ENCODE peak calls at places on chromosomes 2 and 18, in four cellular contexts. One of them, this sample, is unnamed.

GRCh38 chr2:164073053-164073757 is 337.4 kb upstream of the FIGN start:
- DNase-seq in H1: no peak
- DNase-seq in K562: no peak
- DNase-seq in WTC11: no peak
- DNase-seq in this sample: peak; percentile 51

GRCh38 chr2:11581129-11581796 is 47.4 kb downstream of the GREB1 start:
- DNase-seq in WTC11: no peak
- DNase-seq in K562: no peak
- DNase-seq in H1: no peak
- DNase-seq in this sample: no peak

GRCh38 chr2:1162768-1163584 is 212.3 kb downstream of the SNTG2 start:
- DNase-seq in K562: no peak
- DNase-seq in H1: no peak
- DNase-seq in WTC11: no peak
- DNase-seq in this sample: no peak

GRCh38 chr2:203809991-203810510 is 57.5 kb upstream of the CTLA4 start:
- DNase-seq in WTC11: no peak
- DNase-seq in K562: no peak
- DNase-seq in H1: no peak
- DNase-seq in this sample: no peak

GRCh38 chr2:83817511-83817910 is 641.6 kb downstream of the SUCLG1 start:
- DNase-seq in H1: no peak
- DNase-seq in WTC11: no peak
- DNase-seq in K562: no peak
- DNase-seq in this sample: no peak

GRCh38 chr2:27741673-27742072 is 29.8 kb upstream of the MRPL33 start:
- DNase-seq in WTC11: no peak
- DNase-seq in K562: no peak
- DNase-seq in H1: no peak
- DNase-seq in this sample: no peak

GRCh38 chr2:60555794-60556161 is 2.3 kb upstream of the BCL11A start:
- DNase-seq in H1: no peak
- DNase-seq in WTC11: no peak
- DNase-seq in K562: no peak
- DNase-seq in this sample: no peak

GRCh38 chr2:188631037-188631794 is 339.5 kb downstream of the GULP1 start:
- DNase-seq in WTC11: no peak
- DNase-seq in K562: no peak
- DNase-seq in H1: no peak
- DNase-seq in this sample: no peak

GRCh38 chr2:109326306-109326705 is 197.3 kb downstream of the SH3RF3 start:
- DNase-seq in WTC11: no peak
- DNase-seq in K562: no peak
- DNase-seq in H1: no peak
- DNase-seq in this sample: no peak

GRCh38 chr2:31379747-31380146 is 34.8 kb downstream of the XDH start:
- DNase-seq in K562: no peak
- DNase-seq in H1: no peak
- DNase-seq in WTC11: no peak
- DNase-seq in this sample: no peak

GRCh38 chr2:106963893-106964292 is 77.9 kb upstream of the ST6GAL2 start:
- DNase-seq in H1: no peak
- DNase-seq in K562: no peak
- DNase-seq in WTC11: no peak
- DNase-seq in this sample: no peak

GRCh38 chr18:46916551-46917107 is 678 bp downstream of the PIAS2 start:
- DNase-seq in H1: no peak
- DNase-seq in WTC11: no peak
- DNase-seq in K562: no peak
- DNase-seq in this sample: peak; percentile 34

GRCh38 chr18:46401486-46402115 is 255.4 kb downstream of the LOXHD1 start:
- DNase-seq in K562: no peak
- DNase-seq in WTC11: no peak
- DNase-seq in H1: no peak
- DNase-seq in this sample: no peak

GRCh38 chr2:105409717-105410116 is 10.9 kb upstream of the FHL2 start:
- DNase-seq in K562: no peak
- DNase-seq in WTC11: no peak
- DNase-seq in H1: no peak
- DNase-seq in this sample: no peak

GRCh38 chr18:7626922-7627440 is 59.9 kb downstream of the PTPRM start:
- DNase-seq in H1: no peak
- DNase-seq in K562: no peak
- DNase-seq in WTC11: no peak
- DNase-seq in this sample: no peak

GRCh38 chr2:96918092-96918753 is 48.3 kb upstream of the SEMA4C start:
- DNase-seq in K562: no peak
- DNase-seq in WTC11: no peak
- DNase-seq in H1: no peak
- DNase-seq in this sample: no peak

GRCh38 chr2:96916156-96917007 is 46.5 kb upstream of the SEMA4C start:
- DNase-seq in WTC11: no peak
- DNase-seq in H1: no peak
- DNase-seq in K562: no peak
- DNase-seq in this sample: no peak

GRCh38 chr2:96917008-96917575 is 47.2 kb upstream of the SEMA4C start:
- DNase-seq in WTC11: no peak
- DNase-seq in H1: no peak
- DNase-seq in K562: no peak
- DNase-seq in this sample: no peak

GRCh38 chr2:96920801-96921560 is 51.1 kb upstream of the SEMA4C start:
- DNase-seq in H1: no peak
- DNase-seq in K562: no peak
- DNase-seq in WTC11: no peak
- DNase-seq in this sample: no peak

DNA sequence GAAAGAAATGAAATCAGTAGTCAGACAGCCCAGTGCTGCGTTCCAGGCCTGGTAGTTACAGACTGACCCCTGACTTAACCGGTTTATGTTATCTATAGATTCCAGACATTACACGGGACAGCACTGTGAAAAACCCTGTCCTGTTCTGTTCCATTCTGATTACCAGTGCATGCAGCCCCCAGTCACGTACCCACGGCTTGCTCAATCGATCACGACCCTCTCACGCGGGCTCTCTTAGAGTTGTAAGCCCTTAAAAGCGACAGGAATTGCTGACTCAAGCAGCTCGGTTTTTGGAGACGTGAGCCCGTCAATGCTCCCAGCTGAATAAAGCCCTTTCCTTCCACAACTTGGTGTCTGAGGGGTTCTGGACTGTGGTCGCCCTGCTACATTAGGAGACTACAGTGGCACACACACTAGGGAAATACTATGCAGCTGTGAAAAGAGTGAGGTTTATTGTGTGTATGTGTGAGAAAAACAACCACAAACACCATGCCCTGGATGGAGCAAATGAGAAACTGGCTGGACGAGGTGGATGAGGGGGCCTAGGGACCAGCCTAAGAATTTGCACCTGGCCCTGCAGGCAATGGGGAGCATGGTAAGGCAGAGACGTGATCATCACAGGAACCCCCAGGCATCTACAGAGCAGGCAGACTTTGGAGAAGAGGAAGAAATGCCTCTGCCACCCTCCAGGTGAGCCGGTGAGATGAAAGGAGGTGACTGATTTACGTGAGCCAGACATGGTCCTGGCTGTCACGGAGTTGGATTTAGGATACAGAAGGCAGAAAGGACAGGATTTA is 49.1 kb upstream of the SEMA4C start:
- DNase-seq in K562: peak; percentile 74
- DNase-seq in WTC11: no peak
- DNase-seq in H1: no peak
- DNase-seq in this sample: no peak
- TF ChIP-seq TEAD4 in K562: no peak
- TF ChIP-seq TEAD4 in WTC11: no peak
- TF ChIP-seq TEAD4 in H1: no peak
- TF ChIP-seq TEAD4 in this sample: no peak

GRCh38 chr18:78855188-78855587 is 124.4 kb upstream of the SALL3 start:
- DNase-seq in K562: no peak
- DNase-seq in WTC11: no peak
- DNase-seq in H1: no peak
- DNase-seq in this sample: no peak
- TF ChIP-seq TEAD4 in K562: no peak
- TF ChIP-seq TEAD4 in WTC11: no peak
- TF ChIP-seq TEAD4 in H1: no peak
- TF ChIP-seq TEAD4 in this sample: no peak

GRCh38 chr18:23967321-23968089 is 47.0 kb upstream of the TTC39C start:
- DNase-seq in K562: no peak
- DNase-seq in H1: no peak
- DNase-seq in WTC11: no peak
- DNase-seq in this sample: no peak

GRCh38 chr18:23964282-23965238 is 50.0 kb upstream of the TTC39C start:
- DNase-seq in H1: no peak
- DNase-seq in WTC11: no peak
- DNase-seq in K562: peak; percentile 42
- DNase-seq in this sample: no peak

GRCh38 chr18:23966909-23967308 is 47.6 kb upstream of the TTC39C start:
- DNase-seq in K562: no peak
- DNase-seq in H1: no peak
- DNase-seq in WTC11: no peak
- DNase-seq in this sample: no peak

GRCh38 chr18:23968638-23969037 is 45.9 kb upstream of the TTC39C start:
- DNase-seq in K562: no peak
- DNase-seq in WTC11: no peak
- DNase-seq in H1: no peak
- DNase-seq in this sample: no peak

GRCh38 chr18:23963443-23964185 is 50.9 kb upstream of the TTC39C start:
- DNase-seq in K562: no peak
- DNase-seq in WTC11: no peak
- DNase-seq in H1: no peak
- DNase-seq in this sample: no peak
- TF ChIP-seq TEAD4 in K562: no peak
- TF ChIP-seq TEAD4 in WTC11: no peak
- TF ChIP-seq TEAD4 in H1: no peak
- TF ChIP-seq TEAD4 in this sample: no peak

GRCh38 chr2:29628078-29628765 is 293.2 kb downstream of the ALK start:
- DNase-seq in K562: no peak
- DNase-seq in WTC11: no peak
- DNase-seq in H1: no peak
- DNase-seq in this sample: no peak
- TF ChIP-seq TEAD4 in K562: no peak
- TF ChIP-seq TEAD4 in WTC11: no peak
- TF ChIP-seq TEAD4 in H1: no peak
- TF ChIP-seq TEAD4 in this sample: no peak

DNA sequence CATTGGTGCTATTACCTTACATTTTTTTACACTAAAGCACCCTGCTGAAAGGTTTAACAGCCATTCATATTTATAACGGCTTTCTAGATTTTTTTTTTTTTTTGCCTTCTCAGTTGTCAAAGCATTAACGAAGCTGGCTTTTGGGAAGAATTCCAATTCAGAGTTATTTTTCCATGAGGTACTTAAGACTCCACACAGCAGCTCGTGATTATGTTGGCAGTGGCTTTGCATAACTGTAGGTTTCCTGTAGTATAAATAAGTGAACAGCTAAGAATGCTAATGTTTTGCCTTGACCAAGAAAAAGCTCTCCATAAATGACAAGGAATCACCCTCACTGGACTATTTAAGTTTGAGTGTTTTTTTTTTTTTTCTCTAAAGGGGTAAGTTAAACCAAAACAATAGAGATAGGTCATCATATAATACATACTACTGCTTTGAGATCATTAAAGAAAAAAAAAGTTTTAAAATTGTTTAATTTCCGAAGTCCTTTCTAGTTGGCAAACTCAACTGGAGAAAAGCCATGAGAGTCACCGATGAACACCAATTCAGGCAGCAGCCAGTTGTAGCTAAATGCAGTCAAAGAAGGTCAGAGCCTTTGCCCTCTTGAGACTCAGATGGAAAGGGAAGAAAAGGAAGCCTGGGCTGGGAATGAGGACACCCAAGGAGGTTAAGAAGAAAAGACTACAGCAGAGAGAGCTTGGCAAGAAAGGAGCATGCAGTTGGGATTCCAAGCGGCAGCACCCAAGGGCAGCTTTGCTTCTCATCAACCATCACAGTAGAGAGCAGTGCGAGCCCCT is 187.4 kb upstream of the NCKAP5 start:
- DNase-seq in H1: no peak
- DNase-seq in WTC11: no peak
- DNase-seq in K562: no peak
- DNase-seq in this sample: no peak
- TF ChIP-seq TEAD4 in H1: no peak
- TF ChIP-seq TEAD4 in WTC11: no peak
- TF ChIP-seq TEAD4 in K562: no peak
- TF ChIP-seq TEAD4 in this sample: no peak

DNA sequence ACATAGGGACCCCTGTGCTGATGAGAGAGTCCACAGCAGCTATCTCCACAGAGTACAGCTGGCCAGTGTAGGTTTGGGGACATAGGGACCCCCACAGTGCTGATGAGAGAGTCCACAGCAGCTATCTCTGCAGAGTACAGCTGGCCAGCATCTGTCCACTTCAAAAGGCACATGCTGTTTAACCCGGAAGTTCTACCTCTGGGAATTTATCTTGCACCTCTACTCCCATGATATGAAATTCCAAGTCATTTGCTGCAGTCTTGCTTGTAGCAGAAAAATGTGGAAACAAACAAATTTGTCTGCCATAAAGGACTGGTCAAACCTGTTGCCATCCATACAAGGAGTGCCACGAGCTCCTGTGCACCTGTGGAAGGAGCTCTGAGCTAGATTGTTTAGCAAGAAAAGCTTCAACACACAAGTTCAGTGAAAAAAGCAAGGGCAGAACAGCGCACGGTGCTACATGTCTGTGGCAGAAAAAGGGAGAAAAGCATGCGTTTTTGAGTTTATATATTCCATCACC is 33.1 kb downstream of the LRRFIP1 start:
- DNase-seq in K562: no peak
- DNase-seq in H1: no peak
- DNase-seq in WTC11: no peak
- DNase-seq in this sample: no peak
- TF ChIP-seq TEAD4 in K562: no peak
- TF ChIP-seq TEAD4 in H1: no peak
- TF ChIP-seq TEAD4 in WTC11: no peak
- TF ChIP-seq TEAD4 in this sample: no peak

This sample was measured in SK-N-SH.